ENCODE peak calls at places on chromosome 10, in nine cellular contexts. I, H, Z, F, R, W, T, E and Y are unnamed samples.

GRCh38 chr10:79353000-79353406 is 5.7 kb downstream of the PPIF start:
- DNase-seq in I (no peak), H (no peak), Z (no peak), F (no peak), R (peak), W (peak), T (no peak), E (no peak), Y (no peak)

GRCh38 chr10:108095932-108096925 is 931.7 kb upstream of the SORCS1 start:
- DNase-seq in I (no peak), H (no peak), Z (no peak), F (no peak), R (no peak), W (no peak), T (no peak), E (no peak), Y (no peak)

GRCh38 chr10:70461397-70462348 is 16.9 kb upstream of the PALD1 start:
- DNase-seq in I (no peak), H (peak), Z (peak), F (no peak), R (no peak), W (peak), T (no peak), E (no peak), Y (no peak)

GRCh38 chr10:22053048-22053447 is 49.5 kb upstream of the DNAJC1 start:
- DNase-seq in I (no peak), H (no peak), Z (no peak), F (no peak), R (no peak), W (no peak), T (no peak), E (no peak), Y (no peak)

GRCh38 chr10:49620841-49621378 is 7.1 kb downstream of the CHAT start:
- DNase-seq in I (no peak), H (no peak), Z (peak), F (no peak), R (peak), W (no peak), T (no peak), E (no peak), Y (no peak)

GRCh38 chr10:73756183-73756582 is 12.0 kb downstream of the SEC24C start:
- DNase-seq in I (no peak), H (no peak), Z (no peak), F (no peak), R (no peak), W (no peak), T (no peak), E (no peak), Y (no peak)

GRCh38 chr10:106078796-106079576 is 1085.5 kb downstream of the SORCS1 start:
- DNase-seq in I (no peak), H (peak), Z (no peak), F (no peak), R (no peak), W (no peak), T (no peak), E (no peak), Y (no peak)

GRCh38 chr10:64265961-64266360 is 744.8 kb downstream of the REEP3 start:
- DNase-seq in I (no peak), H (no peak), Z (no peak), F (no peak), R (no peak), W (no peak), T (no peak), E (no peak), Y (no peak)

GRCh38 chr10:26909753-26910152 is 49.0 kb upstream of the ABI1 start:
- DNase-seq in I (no peak), H (no peak), Z (no peak), F (no peak), R (no peak), W (no peak), T (peak), E (no peak), Y (no peak)

GRCh38 chr10:49292565-49293207 is 6.3 kb upstream of the C10orf71 start:
- DNase-seq in I (no peak), H (no peak), Z (no peak), F (no peak), R (peak), W (no peak), T (no peak), E (no peak), Y (no peak)

GRCh38 chr10:97020452-97021400 is 165.0 kb downstream of the SLIT1 start:
- DNase-seq in I (no peak), H (peak), Z (peak), F (no peak), R (peak), W (peak), T (no peak), E (no peak), Y (no peak)

GRCh38 chr10:26292058-26292457 is 75.5 kb downstream of the GAD2 start:
- DNase-seq in I (no peak), H (no peak), Z (no peak), F (no peak), R (no peak), W (no peak), T (no peak), E (no peak), Y (no peak)

GRCh38 chr10:34163075-34163905 is 651.8 kb downstream of the PARD3 start:
- DNase-seq in I (no peak), H (peak), Z (peak), F (no peak), R (no peak), W (no peak), T (no peak), E (no peak), Y (no peak)

GRCh38 chr10:49310460-49310859 is 11.5 kb downstream of the C10orf71 start:
- DNase-seq in I (no peak), H (no peak), Z (no peak), F (no peak), R (peak), W (no peak), T (no peak), E (no peak), Y (no peak)

GRCh38 chr10:59905735-59906416 is 480 bp downstream of the CCDC6 start:
- DNase-seq in I (no peak), H (no peak), Z (no peak), F (no peak), R (no peak), W (no peak), T (no peak), E (no peak), Y (no peak)

GRCh38 chr10:80454526-80455460 is 683 bp downstream of the TSPAN14 start:
- DNase-seq in I (no peak), H (peak), Z (peak), F (no peak), R (peak), W (peak), T (no peak), E (no peak), Y (no peak)

GRCh38 chr10:32314588-32314987 is 32.4 kb downstream of the EPC1 start:
- DNase-seq in I (no peak), H (no peak), Z (no peak), F (no peak), R (no peak), W (no peak), T (no peak), E (no peak), Y (no peak)

GRCh38 chr10:94397549-94398370 is 4.6 kb upstream of the TBC1D12 start:
- DNase-seq in I (no peak), H (peak), Z (no peak), F (no peak), R (no peak), W (no peak), T (peak), E (no peak), Y (no peak)

GRCh38 chr10:86970152-86970886 is 2.0 kb downstream of the ADIRF start:
- DNase-seq in I (no peak), H (peak), Z (peak), F (no peak), R (peak), W (peak), T (no peak), E (no peak), Y (no peak)

GRCh38 chr10:97534746-97535367 is 36.1 kb downstream of the UBTD1 start:
- DNase-seq in I (no peak), H (no peak), Z (peak), F (no peak), R (no peak), W (no peak), T (no peak), E (no peak), Y (no peak)

GRCh38 chr10:132223156-132223590 is 36.4 kb downstream of the DPYSL4 start:
- DNase-seq in I (peak), H (peak), Z (peak), F (peak), R (peak), W (peak), T (peak), E (peak), Y (no peak)

GRCh38 chr10:72794260-72794659 is 99.3 kb upstream of the OIT3 start:
- DNase-seq in I (no peak), H (peak), Z (no peak), F (no peak), R (no peak), W (no peak), T (no peak), E (no peak), Y (no peak)

GRCh38 chr10:87541114-87541513 is 36.4 kb downstream of the MINPP1 start:
- DNase-seq in I (no peak), H (no peak), Z (no peak), F (no peak), R (no peak), W (no peak), T (no peak), E (no peak), Y (no peak)

GRCh38 chr10:125916977-125917376 is 20.6 kb downstream of the FANK1 start:
- DNase-seq in I (no peak), H (no peak), Z (no peak), F (no peak), R (no peak), W (no peak), T (no peak), E (no peak), Y (no peak)

GRCh38 chr10:10327934-10328333 is 689.7 kb upstream of the CELF2 start:
- DNase-seq in I (no peak), H (no peak), Z (no peak), F (no peak), R (no peak), W (no peak), T (no peak), E (no peak), Y (no peak)

GRCh38 chr10:79162861-79163662 is 94.3 kb downstream of the ZMIZ1 start:
- DNase-seq in I (no peak), H (peak), Z (no peak), F (no peak), R (no peak), W (peak), T (no peak), E (no peak), Y (no peak)

GRCh38 chr10:117539903-117540639 is 2.5 kb upstream of the EMX2 start:
- DNase-seq in I (no peak), H (no peak), Z (no peak), F (no peak), R (no peak), W (no peak), T (no peak), E (no peak), Y (no peak)

GRCh38 chr10:98378722-98379121 is 36.3 kb downstream of the PYROXD2 start:
- DNase-seq in I (no peak), H (no peak), Z (no peak), F (no peak), R (no peak), W (no peak), T (no peak), E (no peak), Y (no peak)

GRCh38 chr10:22103701-22104100 is 100.2 kb upstream of the DNAJC1 start:
- DNase-seq in I (no peak), H (no peak), Z (peak), F (no peak), R (no peak), W (no peak), T (no peak), E (no peak), Y (no peak)

GRCh38 chr10:90224791-90225566 is 523.6 kb downstream of the KIF20B start:
- DNase-seq in I (no peak), H (no peak), Z (no peak), F (no peak), R (no peak), W (no peak), T (no peak), E (no peak), Y (no peak)

GRCh38 chr10:14560794-14561765 is 213.6 kb downstream of the FAM107B start:
- DNase-seq in I (no peak), H (no peak), Z (no peak), F (no peak), R (no peak), W (no peak), T (no peak), E (no peak), Y (no peak)

GRCh38 chr10:99999319-100000108 is 10.2 kb downstream of the DNMBP start:
- DNase-seq in I (no peak), H (no peak), Z (no peak), F (no peak), R (no peak), W (no peak), T (no peak), E (no peak), Y (no peak)

GRCh38 chr10:99995713-99996112 is 14.0 kb downstream of the DNMBP start:
- DNase-seq in I (no peak), H (no peak), Z (no peak), F (no peak), R (no peak), W (no peak), T (no peak), E (no peak), Y (no peak)

GRCh38 chr10:99993994-99994689 is 15.6 kb downstream of the DNMBP start:
- DNase-seq in I (peak), H (peak), Z (no peak), F (no peak), R (peak), W (peak), T (no peak), E (peak), Y (no peak)

GRCh38 chr10:99994801-99995200 is 14.9 kb downstream of the DNMBP start:
- DNase-seq in I (no peak), H (no peak), Z (no peak), F (no peak), R (no peak), W (no peak), T (no peak), E (no peak), Y (no peak)

DNA sequence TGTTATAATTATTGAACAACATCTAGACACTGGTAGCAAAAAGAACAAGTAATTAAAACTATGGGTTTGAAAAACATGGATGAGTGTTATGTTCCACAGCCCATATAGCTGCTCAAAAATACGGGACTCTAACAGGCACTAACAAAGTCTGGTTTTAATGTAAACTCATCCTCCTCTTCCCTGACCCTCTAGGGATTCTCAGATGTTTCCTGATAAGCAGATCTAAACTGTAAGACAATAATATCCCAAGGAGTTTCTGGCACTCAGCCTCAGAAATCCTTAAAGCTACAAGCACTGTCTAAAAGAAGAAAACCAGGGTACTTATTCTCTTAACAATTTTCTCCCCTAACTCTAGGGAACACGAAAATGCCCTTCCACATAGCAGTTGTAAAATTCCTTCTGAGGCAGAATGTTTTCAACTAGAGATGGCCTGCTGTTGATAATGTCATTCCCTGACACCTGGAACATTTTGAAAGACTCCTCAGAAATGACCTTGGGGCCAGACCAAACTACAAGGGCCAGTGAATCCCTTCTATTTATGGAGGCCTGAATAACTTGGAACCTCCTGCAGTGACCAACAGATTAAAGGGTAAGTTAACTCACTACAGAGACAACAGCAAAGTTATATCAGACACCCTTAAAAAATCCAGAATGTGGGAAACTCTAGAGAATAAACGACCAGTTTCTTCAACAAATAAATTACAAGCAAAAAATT is 12.7 kb downstream of the DNMBP start:
- DNase-seq in I (no peak), H (peak), Z (no peak), F (no peak), R (no peak), W (no peak), T (no peak), E (no peak), Y (no peak)
- H3K4me3 ChIP-seq in I (no peak), H (peak), Z (peak), F (no peak), R (no peak), W (no peak), T (no peak), E (no peak), Y (no peak)

GRCh38 chr10:104639595-104640338 is 1.3 kb upstream of the SORCS3 start:
- DNase-seq in I (no peak), H (no peak), Z (peak), F (no peak), R (no peak), W (peak), T (no peak), E (no peak), Y (no peak)
- H3K4me3 ChIP-seq in I (no peak), H (no peak), Z (peak), F (no peak), R (no peak), W (no peak), T (no peak), E (no peak), Y (no peak)

GRCh38 chr10:121096617-121097431 is 245.7 kb downstream of the WDR11 start:
- DNase-seq in I (no peak), H (peak), Z (peak), F (no peak), R (no peak), W (no peak), T (no peak), E (no peak), Y (no peak)
- H3K4me3 ChIP-seq in I (no peak), H (no peak), Z (no peak), F (no peak), R (no peak), W (no peak), T (no peak), E (no peak), Y (no peak)

GRCh38 chr10:20870839-20871238 is 26.3 kb downstream of the NEBL start:
- DNase-seq in I (no peak), H (no peak), Z (no peak), F (no peak), R (no peak), W (no peak), T (no peak), E (no peak), Y (no peak)

GRCh38 chr10:20877554-20877953 is 19.6 kb downstream of the NEBL start:
- DNase-seq in I (no peak), H (no peak), Z (no peak), F (no peak), R (no peak), W (no peak), T (no peak), E (no peak), Y (no peak)

GRCh38 chr10:20874261-20874660 is 22.9 kb downstream of the NEBL start:
- DNase-seq in I (no peak), H (no peak), Z (no peak), F (no peak), R (no peak), W (no peak), T (no peak), E (no peak), Y (no peak)

DNA sequence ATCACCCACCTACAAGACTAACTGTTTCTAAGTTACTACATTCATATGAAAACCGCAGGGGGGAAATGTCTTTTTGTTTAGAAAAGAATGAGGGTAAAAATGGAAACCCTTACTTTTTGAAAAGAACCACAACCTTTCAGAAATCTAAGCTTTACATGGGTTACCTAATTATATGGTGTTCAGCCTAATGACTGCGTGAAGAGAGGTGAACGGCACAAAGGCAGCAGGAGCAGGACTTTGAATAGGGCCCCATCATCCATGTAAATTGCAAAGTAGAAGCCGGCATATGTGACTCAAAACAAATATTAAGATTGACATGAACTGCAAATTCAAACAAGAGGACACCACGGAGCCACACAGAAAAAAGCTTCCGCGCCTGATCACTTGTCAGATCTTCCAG is 25.1 kb downstream of the NEBL start:
- DNase-seq in I (no peak), H (no peak), Z (no peak), F (no peak), R (no peak), W (no peak), T (no peak), E (no peak), Y (no peak)
- H3K4me3 ChIP-seq in I (no peak), H (no peak), Z (peak), F (no peak), R (no peak), W (no peak), T (no peak), E (no peak), Y (no peak)

DNA sequence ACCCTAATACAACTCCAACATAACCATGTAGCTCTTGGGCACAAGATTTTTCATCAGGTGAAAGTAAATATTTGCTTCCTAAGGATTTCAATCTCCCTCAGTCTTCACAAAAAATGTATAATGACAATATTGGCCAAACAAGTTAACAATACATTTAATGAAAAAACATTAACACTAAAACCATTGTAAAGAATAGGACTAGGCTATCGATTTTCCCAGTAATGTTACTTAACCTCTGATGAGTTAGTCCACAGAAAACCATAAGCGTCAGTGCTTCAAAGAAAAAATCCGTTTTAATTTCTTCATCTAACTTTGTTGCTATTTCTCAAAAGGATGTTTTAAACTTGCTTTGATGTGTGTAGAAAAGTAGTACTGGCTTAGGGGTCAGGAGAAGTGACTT is 1.2 kb downstream of the ZNF33B start:
- DNase-seq in I (no peak), H (no peak), Z (no peak), F (no peak), R (no peak), W (no peak), T (no peak), E (no peak), Y (no peak)
- H3K4me3 ChIP-seq in I (peak), H (peak), Z (peak), F (peak), R (peak), W (no peak), T (no peak), E (peak), Y (peak)

DNA sequence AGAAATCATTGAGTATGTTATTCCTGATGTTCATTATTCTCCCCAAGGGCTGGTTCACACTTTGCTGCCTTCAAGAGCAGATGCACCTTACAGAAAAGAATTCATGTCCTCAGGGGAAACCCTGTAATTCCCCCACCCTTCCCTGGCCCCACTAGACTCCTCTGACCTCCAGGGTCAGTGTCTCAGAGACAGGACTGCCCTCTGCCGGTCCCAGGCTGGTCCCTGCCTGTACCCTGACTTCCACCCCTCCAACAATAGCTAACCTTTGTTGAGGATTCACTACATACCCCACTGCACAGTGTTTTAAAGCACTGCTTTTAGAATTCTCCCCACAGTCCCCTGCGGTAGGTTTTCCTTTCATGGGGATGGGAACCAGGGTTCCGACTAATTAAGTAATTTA is 4.4 kb upstream of the SEPHS1 start:
- DNase-seq in I (no peak), H (no peak), Z (peak), F (no peak), R (no peak), W (no peak), T (no peak), E (no peak), Y (no peak)
- H3K4me3 ChIP-seq in I (no peak), H (no peak), Z (no peak), F (no peak), R (no peak), W (no peak), T (no peak), E (no peak), Y (no peak)

GRCh38 chr10:28177944-28178637 is 124.8 kb downstream of the MPP7 start:
- DNase-seq in I (no peak), H (peak), Z (no peak), F (no peak), R (no peak), W (no peak), T (no peak), E (no peak), Y (no peak)
- H3K4me3 ChIP-seq in I (peak), H (no peak), Z (no peak), F (peak), R (peak), W (no peak), T (no peak), E (peak), Y (peak)